ENCODE peak calls at places on chromosomes 3 and 15, in seven cellular contexts. A, S, G, N, X, O and P are unnamed samples.

GRCh38 chr15:74345051-74345450 is 22.4 kb downstream of the CYP11A1 start:
- DNase-seq in A (peak; percentile 44), S (no peak), G (no peak), N (no peak), X (no peak), O (no peak), P (no peak)

GRCh38 chr15:42138411-42138810 is 18.0 kb downstream of the PLA2G4F start:
- DNase-seq in A (no peak), S (no peak), G (no peak), N (no peak), X (no peak), O (no peak), P (no peak)

GRCh38 chr3:119156868-119157267 is 10.9 kb downstream of the TEX55 start:
- DNase-seq in A (no peak), S (no peak), G (no peak), N (no peak), X (no peak), O (no peak), P (no peak)

GRCh38 chr3:71681224-71681668 is 44.0 kb downstream of the EIF4E3 start:
- DNase-seq in A (peak; percentile 83), S (peak; percentile 51), G (peak; percentile 36), N (peak; percentile 57), X (peak; percentile 32), O (peak; percentile 23), P (peak; percentile 29)

GRCh38 chr3:8318002-8318649 is 183.5 kb upstream of the LMCD1 start:
- DNase-seq in A (peak; percentile 82), S (no peak), G (no peak), N (no peak), X (no peak), O (no peak), P (no peak)

GRCh38 chr3:56754753-56755365 is 46.9 kb downstream of the ARHGEF3 start:
- DNase-seq in A (no peak), S (no peak), G (no peak), N (peak; percentile 34), X (peak; percentile 41), O (no peak), P (no peak)

GRCh38 chr15:79193157-79193948 is 89.2 kb upstream of the ANKRD34C start:
- DNase-seq in A (no peak), S (no peak), G (no peak), N (no peak), X (no peak), O (no peak), P (no peak)

GRCh38 chr15:71435552-71435951 is 320.3 kb downstream of the THSD4 start:
- DNase-seq in A (no peak), S (no peak), G (no peak), N (no peak), X (no peak), O (no peak), P (no peak)

GRCh38 chr3:113914646-113915045 is 33.2 kb upstream of the ZDHHC23 start:
- DNase-seq in A (peak; percentile 75), S (no peak), G (no peak), N (no peak), X (no peak), O (no peak), P (no peak)

GRCh38 chr3:81592101-81592500 is 169.3 kb downstream of the GBE1 start:
- DNase-seq in A (peak; percentile 70), S (no peak), G (no peak), N (no peak), X (no peak), O (no peak), P (no peak)

GRCh38 chr3:66609660-66610547 is 109.1 kb upstream of the LRIG1 start:
- DNase-seq in A (peak; percentile 90), S (no peak), G (peak; percentile 57), N (peak; percentile 53), X (no peak), O (no peak), P (peak; percentile 13)

GRCh38 chr3:73723596-73723995 is 98.9 kb upstream of the PDZRN3 start:
- DNase-seq in A (no peak), S (no peak), G (no peak), N (no peak), X (no peak), O (no peak), P (no peak)

GRCh38 chr3:193662757-193663322 is 69.8 kb downstream of the OPA1 start:
- DNase-seq in A (no peak), S (no peak), G (no peak), N (no peak), X (no peak), O (no peak), P (no peak)

GRCh38 chr3:158918008-158918407 is 116.2 kb downstream of the MFSD1 start:
- DNase-seq in A (peak; percentile 29), S (no peak), G (peak; percentile 37), N (peak; percentile 63), X (no peak), O (no peak), P (peak; percentile 43)

GRCh38 chr15:40830884-40831283 is 2.4 kb upstream of the PPP1R14D start:
- DNase-seq in A (no peak), S (no peak), G (no peak), N (no peak), X (no peak), O (no peak), P (no peak)

GRCh38 chr3:38588995-38589937 is 60.2 kb downstream of the SCN5A start:
- DNase-seq in A (no peak), S (no peak), G (no peak), N (no peak), X (no peak), O (peak; percentile 2), P (no peak)

GRCh38 chr15:68640791-68641331 is 62.1 kb downstream of the CORO2B start:
- DNase-seq in A (no peak), S (no peak), G (no peak), N (no peak), X (no peak), O (peak; percentile 43), P (peak; percentile 42)

GRCh38 chr3:133440652-133441051 is 40.8 kb downstream of the BFSP2 start:
- DNase-seq in A (peak; percentile 76), S (no peak), G (no peak), N (no peak), X (no peak), O (no peak), P (no peak)

GRCh38 chr15:44662478-44663409 is 718 bp downstream of the SPG11 start:
- DNase-seq in A (peak; percentile 48), S (peak; percentile 70), G (no peak), N (peak; percentile 82), X (peak; percentile 81), O (peak; percentile 62), P (peak; percentile 74)

GRCh38 chr3:109640146-109640652 is 302.9 kb upstream of the DPPA4 start:
- DNase-seq in A (peak; percentile 6), S (no peak), G (no peak), N (no peak), X (no peak), O (no peak), P (no peak)

GRCh38 chr3:49841806-49842205 is 14.6 kb downstream of the TRAIP start:
- DNase-seq in A (no peak), S (no peak), G (no peak), N (no peak), X (no peak), O (no peak), P (no peak)

GRCh38 chr3:148992027-148992634 is 791 bp downstream of the GYG1 start:
- DNase-seq in A (no peak), S (peak; percentile 60), G (peak; percentile 15), N (peak; percentile 53), X (no peak), O (peak; percentile 58), P (peak; percentile 54)

GRCh38 chr15:88071141-88071540 is 185.4 kb downstream of the NTRK3 start:
- DNase-seq in A (no peak), S (no peak), G (no peak), N (no peak), X (no peak), O (no peak), P (no peak)

GRCh38 chr3:197372076-197372661 is 73.8 kb upstream of the DLG1 start:
- DNase-seq in A (peak; percentile 87), S (peak; percentile 60), G (no peak), N (peak; percentile 62), X (no peak), O (no peak), P (no peak)

GRCh38 chr3:192812736-192813383 is 85.5 kb upstream of the FGF12 start:
- DNase-seq in A (peak; percentile 70), S (no peak), G (peak; percentile 56), N (peak; percentile 63), X (no peak), O (no peak), P (peak; percentile 25)

DNA sequence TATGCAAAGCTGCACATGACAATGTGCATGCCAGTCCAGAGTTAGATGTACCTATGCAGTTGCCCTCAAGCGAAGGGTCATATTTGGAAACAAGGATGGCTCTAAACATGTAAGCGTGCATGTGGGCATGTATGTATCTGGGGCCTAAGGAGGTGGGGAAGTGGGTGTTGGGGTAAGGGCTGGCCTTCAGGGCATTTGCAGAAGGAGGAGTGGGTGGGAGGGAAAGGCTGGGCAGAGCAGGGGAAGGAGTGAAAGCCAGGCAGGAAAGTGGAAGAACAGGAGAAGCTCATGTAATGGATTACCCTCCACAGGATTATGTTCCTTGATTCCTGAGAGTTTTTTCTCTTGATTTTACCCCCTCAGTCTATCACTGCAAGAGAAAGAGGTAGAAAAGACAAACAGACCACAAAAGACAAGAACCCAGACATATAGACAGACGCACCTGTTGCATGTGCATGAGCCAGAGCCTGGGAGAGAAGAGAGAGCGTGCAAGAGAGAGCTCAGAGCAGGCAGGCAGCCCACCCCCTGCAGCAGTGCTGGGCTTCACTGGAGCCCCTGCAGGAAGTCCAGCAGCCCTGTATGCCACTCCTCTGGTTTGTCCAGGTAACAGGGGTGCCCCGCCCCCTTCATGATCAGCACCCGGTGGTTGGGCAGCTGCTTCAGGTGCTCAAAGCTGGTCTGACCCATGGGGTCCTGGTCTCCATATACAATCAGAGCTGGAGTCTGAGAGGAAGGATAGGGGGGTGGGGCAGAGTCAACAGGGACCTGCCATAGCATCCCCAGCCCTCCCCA is 1.8 kb upstream of the PCBP4 start:
- DNase-seq in A (no peak), S (no peak), G (no peak), N (no peak), X (no peak), O (no peak), P (no peak)
- H3K4me3 ChIP-seq in A (no peak overlapping the region), S (no peak overlapping the region), G (peak overlapping the region; percentile 10), N (no peak overlapping the region), X (no peak overlapping the region), O (no peak overlapping the region), P (no peak overlapping the region)

GRCh38 chr3:19151171-19151570 is 2.9 kb downstream of the KCNH8 start:
- DNase-seq in A (no peak), S (no peak), G (no peak), N (no peak), X (no peak), O (no peak), P (no peak)
- H3K4me3 ChIP-seq in A (no peak overlapping the region), S (no peak overlapping the region), G (no peak overlapping the region), N (no peak overlapping the region), X (no peak overlapping the region), O (no peak overlapping the region), P (peak overlapping the region; percentile 88)

DNA sequence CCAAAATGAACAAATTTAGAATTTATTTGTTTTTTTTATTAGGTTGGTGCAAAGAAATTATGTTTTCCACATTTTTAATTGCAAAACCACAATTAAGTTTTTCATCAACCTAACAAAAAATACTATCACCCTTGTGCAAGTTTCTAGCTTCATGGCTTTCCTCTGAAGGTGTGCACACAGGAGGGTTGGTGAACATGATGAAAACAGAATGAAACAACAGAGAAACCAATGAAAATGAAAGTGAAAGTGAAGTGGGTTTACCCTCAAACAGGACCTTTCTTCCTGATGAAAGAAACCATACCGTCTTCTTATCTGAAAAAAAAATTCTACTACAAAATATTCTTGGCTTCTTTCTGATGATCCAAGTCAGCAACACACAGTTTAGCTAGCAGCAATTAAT is 71.9 kb upstream of the FEZF2 start:
- DNase-seq in A (peak; percentile 29), S (no peak), G (no peak), N (no peak), X (no peak), O (no peak), P (no peak)
- H3K4me3 ChIP-seq in A (peak overlapping the region; percentile 47), S (no peak overlapping the region), G (no peak overlapping the region), N (no peak overlapping the region), X (peak overlapping the region; percentile 14), O (no peak overlapping the region), P (no peak overlapping the region)

GRCh38 chr15:60004846-60005351 is 788 bp downstream of the FOXB1 start:
- DNase-seq in A (peak; percentile 6), S (no peak), G (peak; percentile 51), N (no peak), X (no peak), O (no peak), P (no peak)
- H3K4me3 ChIP-seq in A (peak overlapping the region; percentile 2), S (no peak overlapping the region), G (peak overlapping the region; percentile 83), N (no peak overlapping the region), X (peak overlapping the region; percentile 48), O (peak overlapping the region; percentile 22), P (no peak overlapping the region)